ENCODE peak calls at places on chromosome 1, in nine cellular contexts. One of them, this sample, is unnamed.

GRCh38 chr1:205319081-205320018 is 2.2 kb downstream of the NUAK2 start:
- ATAC-seq in stimulated activated effector memory CD8-positive, alpha-beta T cell treated with anti-CD3 and anti-CD28 coated beads, Interleukin-12 subunit alpha, Interleukin-12 subunit beta, amount 100 ng/mL, for 72 hours: peak
- ATAC-seq in stimulated activated naive CD8-positive, alpha-beta T cell treated with anti-CD3 and anti-CD28 coated beads, Interleukin-15, Interleukin-2, amounts not matched to agents 100 U/mL and 50 U/mL, for 24 hours: peak
- ATAC-seq in central memory CD8-positive, alpha-beta T cell: peak
- ATAC-seq in A549: no peak
- ATAC-seq in HCT116: no peak
- ATAC-seq in naive thymus-derived CD8-positive, alpha-beta T cell: peak
- ATAC-seq in aorta: peak
- ATAC-seq in lower lobe of right lung: peak
- ATAC-seq in this sample: peak

GRCh38 chr1:202750024-202750423 is 39.8 kb upstream of the SYT2 start:
- ATAC-seq in lower lobe of right lung: no peak
- ATAC-seq in aorta: no peak
- ATAC-seq in A549: no peak
- ATAC-seq in stimulated activated naive CD8-positive, alpha-beta T cell treated with anti-CD3 and anti-CD28 coated beads, Interleukin-15, Interleukin-2, amounts not matched to agents 100 U/mL and 50 U/mL, for 24 hours: no peak
- ATAC-seq in HCT116: no peak
- ATAC-seq in stimulated activated effector memory CD8-positive, alpha-beta T cell treated with anti-CD3 and anti-CD28 coated beads, Interleukin-12 subunit alpha, Interleukin-12 subunit beta, amount 100 ng/mL, for 72 hours: no peak
- ATAC-seq in naive thymus-derived CD8-positive, alpha-beta T cell: no peak
- ATAC-seq in central memory CD8-positive, alpha-beta T cell: no peak
- ATAC-seq in this sample: no peak

GRCh38 chr1:17248781-17249180 is at the start of gene PADI3:
- ATAC-seq in stimulated activated effector memory CD8-positive, alpha-beta T cell treated with anti-CD3 and anti-CD28 coated beads, Interleukin-12 subunit alpha, Interleukin-12 subunit beta, amount 100 ng/mL, for 72 hours: no peak
- ATAC-seq in naive thymus-derived CD8-positive, alpha-beta T cell: no peak
- ATAC-seq in aorta: no peak
- ATAC-seq in stimulated activated naive CD8-positive, alpha-beta T cell treated with anti-CD3 and anti-CD28 coated beads, Interleukin-15, Interleukin-2, amounts not matched to agents 100 U/mL and 50 U/mL, for 24 hours: no peak
- ATAC-seq in A549: no peak
- ATAC-seq in HCT116: peak
- ATAC-seq in lower lobe of right lung: no peak
- ATAC-seq in central memory CD8-positive, alpha-beta T cell: no peak
- ATAC-seq in this sample: no peak

GRCh38 chr1:93605812-93606512 is 75.7 kb downstream of the BCAR3 start:
- ATAC-seq in naive thymus-derived CD8-positive, alpha-beta T cell: no peak
- ATAC-seq in lower lobe of right lung: no peak
- ATAC-seq in central memory CD8-positive, alpha-beta T cell: no peak
- ATAC-seq in aorta: no peak
- ATAC-seq in HCT116: peak
- ATAC-seq in stimulated activated effector memory CD8-positive, alpha-beta T cell treated with anti-CD3 and anti-CD28 coated beads, Interleukin-12 subunit alpha, Interleukin-12 subunit beta, amount 100 ng/mL, for 72 hours: peak
- ATAC-seq in stimulated activated naive CD8-positive, alpha-beta T cell treated with anti-CD3 and anti-CD28 coated beads, Interleukin-15, Interleukin-2, amounts not matched to agents 100 U/mL and 50 U/mL, for 24 hours: no peak
- ATAC-seq in A549: peak
- ATAC-seq in this sample: peak

GRCh38 chr1:167628754-167629515 is 1.1 kb upstream of the RCSD1 start:
- ATAC-seq in A549: no peak
- ATAC-seq in central memory CD8-positive, alpha-beta T cell: no peak
- ATAC-seq in aorta: no peak
- ATAC-seq in lower lobe of right lung: no peak
- ATAC-seq in naive thymus-derived CD8-positive, alpha-beta T cell: no peak
- ATAC-seq in stimulated activated naive CD8-positive, alpha-beta T cell treated with anti-CD3 and anti-CD28 coated beads, Interleukin-15, Interleukin-2, amounts not matched to agents 100 U/mL and 50 U/mL, for 24 hours: no peak
- ATAC-seq in HCT116: no peak
- ATAC-seq in stimulated activated effector memory CD8-positive, alpha-beta T cell treated with anti-CD3 and anti-CD28 coated beads, Interleukin-12 subunit alpha, Interleukin-12 subunit beta, amount 100 ng/mL, for 72 hours: no peak
- ATAC-seq in this sample: no peak

GRCh38 chr1:27972141-27972540 is 12.4 kb downstream of the XKR8 start:
- ATAC-seq in HCT116: no peak
- ATAC-seq in stimulated activated effector memory CD8-positive, alpha-beta T cell treated with anti-CD3 and anti-CD28 coated beads, Interleukin-12 subunit alpha, Interleukin-12 subunit beta, amount 100 ng/mL, for 72 hours: no peak
- ATAC-seq in lower lobe of right lung: no peak
- ATAC-seq in stimulated activated naive CD8-positive, alpha-beta T cell treated with anti-CD3 and anti-CD28 coated beads, Interleukin-15, Interleukin-2, amounts not matched to agents 100 U/mL and 50 U/mL, for 24 hours: no peak
- ATAC-seq in central memory CD8-positive, alpha-beta T cell: no peak
- ATAC-seq in aorta: no peak
- ATAC-seq in naive thymus-derived CD8-positive, alpha-beta T cell: no peak
- ATAC-seq in A549: no peak
- ATAC-seq in this sample: no peak

GRCh38 chr1:151853411-151853930 is at the start of gene THEM5:
- ATAC-seq in stimulated activated naive CD8-positive, alpha-beta T cell treated with anti-CD3 and anti-CD28 coated beads, Interleukin-15, Interleukin-2, amounts not matched to agents 100 U/mL and 50 U/mL, for 24 hours: no peak
- ATAC-seq in aorta: no peak
- ATAC-seq in lower lobe of right lung: no peak
- ATAC-seq in stimulated activated effector memory CD8-positive, alpha-beta T cell treated with anti-CD3 and anti-CD28 coated beads, Interleukin-12 subunit alpha, Interleukin-12 subunit beta, amount 100 ng/mL, for 72 hours: no peak
- ATAC-seq in A549: no peak
- ATAC-seq in naive thymus-derived CD8-positive, alpha-beta T cell: peak
- ATAC-seq in central memory CD8-positive, alpha-beta T cell: no peak
- ATAC-seq in HCT116: no peak
- ATAC-seq in this sample: no peak

GRCh38 chr1:234933031-234933430 is 195.6 kb downstream of the TOMM20 start:
- ATAC-seq in stimulated activated effector memory CD8-positive, alpha-beta T cell treated with anti-CD3 and anti-CD28 coated beads, Interleukin-12 subunit alpha, Interleukin-12 subunit beta, amount 100 ng/mL, for 72 hours: peak
- ATAC-seq in aorta: peak
- ATAC-seq in stimulated activated naive CD8-positive, alpha-beta T cell treated with anti-CD3 and anti-CD28 coated beads, Interleukin-15, Interleukin-2, amounts not matched to agents 100 U/mL and 50 U/mL, for 24 hours: no peak
- ATAC-seq in central memory CD8-positive, alpha-beta T cell: no peak
- ATAC-seq in A549: no peak
- ATAC-seq in HCT116: peak
- ATAC-seq in lower lobe of right lung: peak
- ATAC-seq in naive thymus-derived CD8-positive, alpha-beta T cell: no peak
- ATAC-seq in this sample: peak

GRCh38 chr1:41631971-41632370 is 147.5 kb upstream of the EDN2 start:
- ATAC-seq in stimulated activated effector memory CD8-positive, alpha-beta T cell treated with anti-CD3 and anti-CD28 coated beads, Interleukin-12 subunit alpha, Interleukin-12 subunit beta, amount 100 ng/mL, for 72 hours: no peak
- ATAC-seq in lower lobe of right lung: no peak
- ATAC-seq in HCT116: no peak
- ATAC-seq in central memory CD8-positive, alpha-beta T cell: no peak
- ATAC-seq in A549: no peak
- ATAC-seq in stimulated activated naive CD8-positive, alpha-beta T cell treated with anti-CD3 and anti-CD28 coated beads, Interleukin-15, Interleukin-2, amounts not matched to agents 100 U/mL and 50 U/mL, for 24 hours: peak
- ATAC-seq in naive thymus-derived CD8-positive, alpha-beta T cell: no peak
- ATAC-seq in aorta: no peak
- ATAC-seq in this sample: no peak

This sample was measured in activated T-helper 17 cell treated with anti-CD3 and anti-CD28 coated beads, Interleukin-2, amount 50 U/mL, for 72 hours.